ENCODE peak calls at places on chromosomes 13 and 19, in ten cellular contexts. U is ELF-1; C is stimulated activated CD8-positive, alpha-beta memory T cell treated with anti-CD3 and anti-CD28 coated beads, Interleukin-4, amount 100 ng/mL, for 1 hour; D is stimulated activated CD4-positive, alpha-beta T cell treated with anti-CD3 and anti-CD28 coated beads, TNF-alpha, amount 100 ng/mL, for 48 hours; I is activated CD8-positive, alpha-beta memory T cell treated with anti-CD3 and anti-CD28 coated beads for 48 hours; O is CMK; H is AG10803; F is caudate nucleus; X is adrenal gland; V is NCI-H524 treated with DMSO at 0.1 percent for 48 hours. Z is an unnamed sample.
A peak's percentile ranks its signal among the peaks of the same experiment; 100 is the strongest.

GRCh38 chr19:1873524-1874473 is 10.4 kb upstream of the KLF16 start:
- DNase-seq in U (no peak), C (no peak), D (no peak), I (no peak), O (no peak), H (no peak), F (no peak), X (peak; percentile 70), V (no peak), Z (peak; percentile 66)

GRCh38 chr13:25149670-25150069 is 22.4 kb downstream of the AMER2 start:
- DNase-seq in U (no peak), C (no peak), D (no peak), I (no peak), O (no peak), H (no peak), F (no peak), X (no peak), V (no peak), Z (no peak)

GRCh38 chr13:106795847-106796246 is 227.9 kb upstream of the ARGLU1 start:
- DNase-seq in U (peak; percentile 26), C (no peak), D (no peak), I (no peak), O (no peak), H (no peak), F (no peak), X (no peak), V (no peak), Z (no peak)

GRCh38 chr13:99812611-99813010 is 159.0 kb downstream of the ZIC5 start:
- DNase-seq in U (no peak), C (no peak), D (no peak), I (no peak), O (no peak), H (peak; percentile 80), F (no peak), X (no peak), V (no peak), Z (no peak)

GRCh38 chr13:75870397-75870801 is 234.3 kb downstream of the LMO7 start:
- DNase-seq in U (peak; percentile 36), C (no peak), D (no peak), I (no peak), O (no peak), H (peak; percentile 27), F (no peak), X (no peak), V (no peak), Z (peak; percentile 15)

GRCh38 chr19:15282311-15282705 is 50.0 kb downstream of the BRD4 start:
- DNase-seq in U (no peak), C (no peak), D (no peak), I (no peak), O (no peak), H (no peak), F (no peak), X (no peak), V (no peak), Z (no peak)

GRCh38 chr13:36445278-36445677 is 13.0 kb downstream of the CCNA1 start:
- DNase-seq in U (no peak), C (no peak), D (no peak), I (no peak), O (no peak), H (no peak), F (no peak), X (no peak), V (no peak), Z (peak; percentile 79)

GRCh38 chr13:74868044-74868443 is 613.9 kb downstream of the TBC1D4 start:
- DNase-seq in U (no peak), C (no peak), D (no peak), I (no peak), O (no peak), H (peak; percentile 60), F (no peak), X (no peak), V (no peak), Z (no peak)

GRCh38 chr13:21050288-21051197 is 10.8 kb downstream of the LATS2 start:
- DNase-seq in U (no peak), C (no peak), D (no peak), I (no peak), O (no peak), H (no peak), F (no peak), X (no peak), V (no peak), Z (no peak)

GRCh38 chr13:93603043-93603442 is 376.4 kb downstream of the GPC6 start:
- DNase-seq in U (peak; percentile 19), C (no peak), D (no peak), I (no peak), O (no peak), H (peak; percentile 95), F (no peak), X (no peak), V (no peak), Z (no peak)

GRCh38 chr13:106796280-106797047 is 228.5 kb upstream of the ARGLU1 start:
- DNase-seq in U (peak; percentile 81), C (no peak), D (no peak), I (no peak), O (no peak), H (no peak), F (no peak), X (no peak), V (no peak), Z (no peak)

GRCh38 chr19:56253737-56254136 is 18.8 kb upstream of the EDDM13 start:
- DNase-seq in U (no peak), C (no peak), D (no peak), I (no peak), O (peak; percentile 35), H (peak; percentile 63), F (no peak), X (no peak), V (peak; percentile 9), Z (peak; percentile 26)

GRCh38 chr19:56477429-56478338 is 539 bp upstream of the ZNF667 start:
- DNase-seq in U (peak; percentile 93), C (peak; percentile 39), D (peak; percentile 51), I (peak; percentile 41), O (peak; percentile 91), H (peak; percentile 91), F (peak; percentile 64), X (peak; percentile 92), V (peak; percentile 32), Z (peak; percentile 96)

GRCh38 chr19:3450796-3451411 is 29.4 kb downstream of the SMIM24 start:
- DNase-seq in U (peak; percentile 44), C (no peak), D (no peak), I (no peak), O (no peak), H (peak; percentile 99), F (no peak), X (peak; percentile 86), V (no peak), Z (no peak)

GRCh38 chr13:50453238-50453637 is 390.3 kb downstream of the DLEU7 start:
- DNase-seq in U (no peak), C (no peak), D (no peak), I (no peak), O (no peak), H (peak; percentile 23), F (no peak), X (no peak), V (no peak), Z (no peak)

GRCh38 chr19:47471733-47472457 is at the start of gene SLC8A2:
- DNase-seq in U (peak; percentile 90), C (peak; percentile 31), D (peak; percentile 19), I (no peak), O (peak; percentile 76), H (peak; percentile 73), F (no peak), X (peak; percentile 64), V (peak; percentile 18), Z (peak; percentile 59)

GRCh38 chr19:1276620-1277007 is 1.3 kb downstream of the FAM174C start:
- DNase-seq in U (no peak), C (no peak), D (no peak), I (no peak), O (no peak), H (no peak), F (no peak), X (no peak), V (no peak), Z (no peak)

GRCh38 chr13:106905380-106906259 is 337.7 kb upstream of the ARGLU1 start:
- DNase-seq in U (peak; percentile 42), C (no peak), D (no peak), I (no peak), O (no peak), H (no peak), F (no peak), X (no peak), V (no peak), Z (no peak)

GRCh38 chr13:98577823-98578285 is 947 bp upstream of the STK24 start:
- DNase-seq in U (no peak), C (no peak), D (no peak), I (no peak), O (no peak), H (no peak), F (no peak), X (no peak), V (no peak), Z (no peak)

GRCh38 chr13:99086149-99086868 is 108.4 kb upstream of the DOCK9 start:
- DNase-seq in U (no peak), C (peak; percentile 46), D (peak; percentile 38), I (peak; percentile 32), O (no peak), H (peak; percentile 41), F (no peak), X (peak; percentile 61), V (no peak), Z (no peak)

GRCh38 chr19:44796701-44797115 is 12.2 kb upstream of the BCAM start:
- DNase-seq in U (peak; percentile 60), C (no peak), D (no peak), I (no peak), O (peak; percentile 59), H (no peak), F (no peak), X (no peak), V (no peak), Z (no peak)

GRCh38 chr13:97749174-97749573 is 204.3 kb upstream of the IPO5 start:
- DNase-seq in U (no peak), C (no peak), D (no peak), I (no peak), O (no peak), H (no peak), F (no peak), X (no peak), V (no peak), Z (no peak)

GRCh38 chr13:75372517-75372916 is 109.5 kb downstream of the TBC1D4 start:
- DNase-seq in U (peak; percentile 34), C (no peak), D (no peak), I (no peak), O (no peak), H (peak; percentile 59), F (no peak), X (no peak), V (no peak), Z (peak; percentile 22)

GRCh38 chr13:80276371-80277289 is 64.3 kb downstream of the SPRY2 start:
- DNase-seq in U (peak; percentile 37), C (no peak), D (no peak), I (no peak), O (no peak), H (no peak), F (no peak), X (no peak), V (no peak), Z (no peak)

GRCh38 chr19:29858621-29859020 is 46.8 kb downstream of the CCNE1 start:
- DNase-seq in U (no peak), C (no peak), D (no peak), I (no peak), O (no peak), H (no peak), F (no peak), X (no peak), V (no peak), Z (no peak)

GRCh38 chr13:109256866-109257760 is 529.3 kb downstream of the IRS2 start:
- DNase-seq in U (peak; percentile 40), C (no peak), D (no peak), I (no peak), O (no peak), H (peak; percentile 100), F (no peak), X (peak; percentile 27), V (no peak), Z (no peak)

GRCh38 chr13:25300861-25301346 is 521 bp upstream of the NUP58 start:
- DNase-seq in U (no peak), C (no peak), D (no peak), I (no peak), O (no peak), H (peak; percentile 12), F (no peak), X (peak; percentile 46), V (no peak), Z (no peak)

GRCh38 chr19:29404951-29405727 is 120.7 kb upstream of the VSTM2B start:
- DNase-seq in U (peak; percentile 97), C (no peak), D (no peak), I (no peak), O (no peak), H (no peak), F (no peak), X (no peak), V (no peak), Z (no peak)